ENCODE peak calls at places on chromosomes 7 and 10, in five cellular contexts. Y is SK-N-SH, V is H1, D is endothelial cell of umbilical vein, W is HCT116. Z is an unnamed sample.

GRCh38 chr10:49592726-49593563 is 17.2 kb upstream of the SLC18A3 start:
- DNase-seq in Y (peak), V (no peak), D (peak), W (peak), Z (no peak)

GRCh38 chr7:32378991-32379390 is 111.2 kb downstream of the LSM5 start:
- DNase-seq in Y (no peak), V (no peak), D (no peak), W (no peak), Z (no peak)

GRCh38 chr10:94613-95012 is 40.6 kb upstream of the ZMYND11 start:
- DNase-seq in Y (no peak), V (no peak), D (no peak), W (no peak), Z (no peak)

GRCh38 chr7:157228864-157229422 is 90.2 kb downstream of the UBE3C start:
- DNase-seq in Y (peak), V (no peak), D (peak), W (no peak), Z (no peak)

GRCh38 chr10:69352569-69353264 is 64.0 kb downstream of the TACR2 start:
- DNase-seq in Y (no peak), V (no peak), D (no peak), W (no peak), Z (no peak)

GRCh38 chr7:22601812-22602568 is 102.0 kb upstream of the STEAP1B start:
- DNase-seq in Y (no peak), V (no peak), D (peak), W (no peak), Z (no peak)

GRCh38 chr7:33428415-33428814 is 299.1 kb downstream of the BBS9 start:
- DNase-seq in Y (no peak), V (no peak), D (no peak), W (no peak), Z (no peak)

GRCh38 chr10:91883549-91884542 is 25.4 kb downstream of the FGFBP3 start:
- DNase-seq in Y (no peak), V (no peak), D (no peak), W (no peak), Z (no peak)

GRCh38 chr7:44962483-44963251 is 16.1 kb downstream of the MYO1G start:
- DNase-seq in Y (peak), V (no peak), D (peak), W (no peak), Z (no peak)

GRCh38 chr10:62657244-62657835 is 147.2 kb upstream of the ADO start:
- DNase-seq in Y (peak), V (no peak), D (no peak), W (no peak), Z (no peak)

GRCh38 chr10:124697443-124697836 is 46.7 kb downstream of the FAM53B start:
- DNase-seq in Y (no peak), V (no peak), D (no peak), W (no peak), Z (no peak)

GRCh38 chr10:86523348-86523747 is 1.8 kb upstream of the WAPL start:
- DNase-seq in Y (peak), V (no peak), D (no peak), W (peak), Z (no peak)

GRCh38 chr7:130380121-130380860 is at the start of gene CPA1:
- DNase-seq in Y (peak), V (no peak), D (no peak), W (no peak), Z (no peak)

GRCh38 chr10:117533507-117534281 is 8.9 kb upstream of the EMX2 start:
- DNase-seq in Y (no peak), V (no peak), D (no peak), W (no peak), Z (no peak)

GRCh38 chr10:122875843-122876492 is 3.4 kb downstream of the FAM24B start:
- DNase-seq in Y (no peak), V (peak), D (no peak), W (no peak), Z (no peak)

GRCh38 chr10:16583382-16583781 is 61.7 kb upstream of the C1QL3 start:
- DNase-seq in Y (no peak), V (no peak), D (no peak), W (no peak), Z (no peak)

GRCh38 chr7:41536116-41536515 is 166.8 kb downstream of the INHBA start:
- DNase-seq in Y (no peak), V (no peak), D (no peak), W (no peak), Z (no peak)

GRCh38 chr10:37442882-37443281 is 317.5 kb downstream of the ANKRD30A start:
- DNase-seq in Y (no peak), V (no peak), D (no peak), W (no peak), Z (no peak)

GRCh38 chr10:11307937-11308336 is 290.3 kb downstream of the CELF2 start:
- DNase-seq in Y (no peak), V (no peak), D (no peak), W (no peak), Z (no peak)
- H3K4me3 ChIP-seq in Y (no peak), V (no peak), D (no peak), W (no peak), Z (no peak)

DNA sequence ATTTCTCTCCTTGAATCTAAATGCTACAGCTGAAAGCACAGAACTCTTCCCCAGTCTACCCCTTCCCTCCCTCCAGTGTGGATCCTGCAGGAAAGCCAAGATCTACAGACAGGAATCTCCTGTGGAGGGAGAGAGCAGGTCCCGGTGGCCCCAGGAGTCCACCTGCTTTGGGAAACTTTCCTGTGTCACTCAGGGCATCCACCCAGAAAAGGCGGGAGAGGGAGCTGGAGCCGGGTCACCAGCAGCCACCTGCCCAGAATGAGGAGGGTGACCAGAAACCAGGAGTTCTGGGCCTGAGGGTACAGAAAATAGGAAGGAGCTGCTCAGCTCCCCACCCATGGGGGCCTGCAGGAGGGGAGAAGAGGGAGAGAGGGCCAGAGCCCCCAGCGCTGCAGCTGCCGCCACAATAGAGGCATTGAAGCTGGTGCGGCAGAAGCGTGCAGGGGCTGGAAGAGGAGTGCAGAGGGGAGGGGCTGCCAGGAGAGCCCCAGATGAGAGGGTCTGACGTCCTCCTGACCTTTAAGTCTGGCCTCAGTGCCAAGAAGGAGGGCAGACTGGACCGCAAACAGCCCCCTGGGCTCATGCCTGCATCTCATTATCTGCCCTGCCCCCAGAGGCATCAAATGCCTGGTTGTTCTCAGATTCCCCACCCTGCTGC is 56.3 kb upstream of the TMEM72 start:
- DNase-seq in Y (no peak), V (no peak), D (no peak), W (no peak), Z (no peak)
- H3K9ac ChIP-seq in Y (no peak), V (no peak), D (no peak), W (no peak), Z (no peak)

DNA sequence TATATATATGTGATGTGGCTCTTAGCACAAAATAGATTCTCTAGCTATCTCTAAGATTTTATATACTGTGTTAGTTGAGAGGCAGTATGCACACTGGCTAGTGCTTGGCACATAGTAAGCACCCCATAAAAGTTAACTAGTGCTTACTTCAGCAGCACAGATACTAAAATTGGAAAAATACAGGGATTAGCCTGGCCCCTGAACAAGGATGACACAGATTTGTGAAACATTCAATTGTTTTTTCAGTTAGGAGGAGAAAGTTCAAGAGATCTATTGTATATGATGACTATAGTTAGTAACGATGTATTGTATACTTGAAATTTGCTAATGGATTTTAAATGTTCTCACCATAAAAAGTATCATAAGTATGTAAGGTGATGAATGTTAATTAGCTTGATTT is 78.3 kb upstream of the LRRC17 start:
- DNase-seq in Y (no peak), V (no peak), D (no peak), W (no peak), Z (no peak)
- TF ChIP-seq POLR2AphosphoS5 in Y (no peak), V (no peak), D (no peak), W (no peak), Z (peak)

GRCh38 chr7:155806096-155806871 is 6.0 kb downstream of the SHH start:
- DNase-seq in Y (peak), V (no peak), D (no peak), W (no peak), Z (no peak)
- H3K4me3 ChIP-seq in Y (peak), V (peak), D (no peak), W (no peak), Z (no peak)